ENCODE peak calls at places on chromosomes 1 and 21, in five cellular contexts. N, V, X, Y and I are unnamed samples.

GRCh38 chr1:221162352-221162751 is 283.1 kb downstream of the HLX start:
- DNase-seq in N (no peak), V (no peak), X (no peak), Y (no peak), I (no peak)

GRCh38 chr1:230084408-230085177 is 17.6 kb downstream of the GALNT2 start:
- DNase-seq in N (no peak), V (no peak), X (no peak), Y (peak), I (no peak)

GRCh38 chr21:45618846-45619485 is 24.6 kb upstream of the PCBP3 start:
- DNase-seq in N (peak), V (no peak), X (no peak), Y (no peak), I (no peak)

GRCh38 chr1:85137660-85138059 is 63.2 kb downstream of the SYDE2 start:
- DNase-seq in N (peak), V (no peak), X (no peak), Y (no peak), I (no peak)

GRCh38 chr1:21568006-21568746 is 59.0 kb downstream of the ALPL start:
- DNase-seq in N (no peak), V (no peak), X (no peak), Y (peak), I (no peak)

GRCh38 chr1:65791860-65792670 is 630 bp upstream of the PDE4B start:
- DNase-seq in N (peak), V (no peak), X (no peak), Y (no peak), I (peak)

GRCh38 chr1:110555807-110556470 is 37.0 kb upstream of the KCNA10 start:
- DNase-seq in N (no peak), V (no peak), X (no peak), Y (no peak), I (no peak)

GRCh38 chr21:46146856-46147255 is 8.5 kb downstream of the FTCD start:
- DNase-seq in N (no peak), V (no peak), X (no peak), Y (no peak), I (no peak)

GRCh38 chr1:1135339-1136111 is 19.6 kb upstream of the C1orf159 start:
- DNase-seq in N (no peak), V (no peak), X (no peak), Y (no peak), I (no peak)

GRCh38 chr1:203572134-203572625 is 54.5 kb upstream of the ATP2B4 start:
- DNase-seq in N (no peak), V (no peak), X (no peak), Y (no peak), I (peak)

GRCh38 chr1:226599636-226600238 is 51.2 kb downstream of the STUM start:
- DNase-seq in N (no peak), V (no peak), X (no peak), Y (no peak), I (no peak)

GRCh38 chr1:85495556-85495955 is 30.6 kb upstream of the DDAH1 start:
- DNase-seq in N (peak), V (no peak), X (no peak), Y (peak), I (no peak)

GRCh38 chr1:212162635-212163034 is 122.6 kb upstream of the PPP2R5A start:
- DNase-seq in N (no peak), V (no peak), X (no peak), Y (no peak), I (no peak)

GRCh38 chr1:231638647-231639046 is 12.1 kb downstream of the DISC1 start:
- DNase-seq in N (no peak), V (no peak), X (no peak), Y (no peak), I (no peak)

GRCh38 chr21:15097580-15097979 is 32.8 kb upstream of the NRIP1 start:
- DNase-seq in N (no peak), V (no peak), X (no peak), Y (no peak), I (no peak)

GRCh38 chr1:57061369-57061768 is 95.6 kb upstream of the C8B start:
- DNase-seq in N (no peak), V (no peak), X (no peak), Y (no peak), I (no peak)

GRCh38 chr1:245262876-245263625 is 108.3 kb downstream of the KIF26B start:
- DNase-seq in N (no peak), V (no peak), X (no peak), Y (no peak), I (no peak)

GRCh38 chr1:60989745-60990718 is 92.3 kb upstream of the NFIA start:
- DNase-seq in N (no peak), V (no peak), X (no peak), Y (no peak), I (no peak)

GRCh38 chr1:76867342-76868130 is at the start of gene ST6GALNAC5:
- DNase-seq in N (peak), V (no peak), X (no peak), Y (peak), I (peak)

GRCh38 chr1:209883341-209883971 is 54.6 kb upstream of the SYT14 start:
- DNase-seq in N (no peak), V (no peak), X (no peak), Y (no peak), I (no peak)

GRCh38 chr1:192700834-192701271 is 64.9 kb downstream of the RGS13 start:
- DNase-seq in N (no peak), V (no peak), X (no peak), Y (peak), I (no peak)

GRCh38 chr1:157595356-157595755 is 2.5 kb downstream of the FCRL4 start:
- DNase-seq in N (no peak), V (peak), X (no peak), Y (no peak), I (no peak)

GRCh38 chr1:51086496-51087271 is 15.3 kb upstream of the C1orf185 start:
- DNase-seq in N (no peak), V (no peak), X (no peak), Y (no peak), I (no peak)

GRCh38 chr1:12376236-12377064 is 146.6 kb downstream of the VPS13D start:
- DNase-seq in N (no peak), V (no peak), X (no peak), Y (no peak), I (no peak)

GRCh38 chr1:5161372-5161771 is 507.0 kb downstream of the AJAP1 start:
- DNase-seq in N (no peak), V (peak), X (no peak), Y (no peak), I (no peak)

GRCh38 chr1:237500566-237500965 is 390.2 kb downstream of the ZP4 start:
- DNase-seq in N (no peak), V (no peak), X (no peak), Y (no peak), I (no peak)

GRCh38 chr1:77680173-77680572 is 2.3 kb downstream of the ZZZ3 start:
- DNase-seq in N (no peak), V (no peak), X (no peak), Y (no peak), I (no peak)

GRCh38 chr1:52674497-52675384 is 23.4 kb downstream of the COA7 start:
- DNase-seq in N (no peak), V (peak), X (no peak), Y (peak), I (no peak)

GRCh38 chr1:2229032-2229920 is 1.2 kb downstream of the SKI start:
- DNase-seq in N (peak), V (peak), X (peak), Y (peak), I (no peak)

GRCh38 chr1:244052011-244052727 is 1.1 kb downstream of the ZBTB18 start:
- DNase-seq in N (no peak), V (no peak), X (no peak), Y (no peak), I (no peak)

GRCh38 chr1:58816747-58817221 is 32.9 kb upstream of the JUN start:
- DNase-seq in N (no peak), V (no peak), X (no peak), Y (no peak), I (no peak)

GRCh38 chr1:174352883-174353608 is 94.7 kb upstream of the GPR52 start:
- DNase-seq in N (no peak), V (no peak), X (no peak), Y (no peak), I (no peak)

GRCh38 chr1:245118806-245119205 is 36.0 kb upstream of the KIF26B start:
- DNase-seq in N (peak), V (no peak), X (no peak), Y (no peak), I (no peak)

GRCh38 chr1:176559474-176560390 is 96.8 kb downstream of the PAPPA2 start:
- DNase-seq in N (no peak), V (peak), X (no peak), Y (peak), I (peak)

GRCh38 chr1:114231301-114231700 is 77.6 kb upstream of the SYT6 start:
- DNase-seq in N (no peak), V (no peak), X (no peak), Y (no peak), I (no peak)

GRCh38 chr1:77841574-77841973 is 46.9 kb upstream of the NEXN start:
- DNase-seq in N (no peak), V (no peak), X (no peak), Y (no peak), I (no peak)

GRCh38 chr1:54153548-54154439 is 994 bp upstream of the CDCP2 start:
- DNase-seq in N (no peak), V (no peak), X (no peak), Y (peak), I (no peak)

GRCh38 chr1:221053889-221054288 is 174.6 kb downstream of the HLX start:
- DNase-seq in N (no peak), V (no peak), X (no peak), Y (no peak), I (no peak)

GRCh38 chr1:234559152-234559916 is 50.6 kb downstream of the IRF2BP2 start:
- DNase-seq in N (no peak), V (no peak), X (no peak), Y (no peak), I (no peak)

DNA sequence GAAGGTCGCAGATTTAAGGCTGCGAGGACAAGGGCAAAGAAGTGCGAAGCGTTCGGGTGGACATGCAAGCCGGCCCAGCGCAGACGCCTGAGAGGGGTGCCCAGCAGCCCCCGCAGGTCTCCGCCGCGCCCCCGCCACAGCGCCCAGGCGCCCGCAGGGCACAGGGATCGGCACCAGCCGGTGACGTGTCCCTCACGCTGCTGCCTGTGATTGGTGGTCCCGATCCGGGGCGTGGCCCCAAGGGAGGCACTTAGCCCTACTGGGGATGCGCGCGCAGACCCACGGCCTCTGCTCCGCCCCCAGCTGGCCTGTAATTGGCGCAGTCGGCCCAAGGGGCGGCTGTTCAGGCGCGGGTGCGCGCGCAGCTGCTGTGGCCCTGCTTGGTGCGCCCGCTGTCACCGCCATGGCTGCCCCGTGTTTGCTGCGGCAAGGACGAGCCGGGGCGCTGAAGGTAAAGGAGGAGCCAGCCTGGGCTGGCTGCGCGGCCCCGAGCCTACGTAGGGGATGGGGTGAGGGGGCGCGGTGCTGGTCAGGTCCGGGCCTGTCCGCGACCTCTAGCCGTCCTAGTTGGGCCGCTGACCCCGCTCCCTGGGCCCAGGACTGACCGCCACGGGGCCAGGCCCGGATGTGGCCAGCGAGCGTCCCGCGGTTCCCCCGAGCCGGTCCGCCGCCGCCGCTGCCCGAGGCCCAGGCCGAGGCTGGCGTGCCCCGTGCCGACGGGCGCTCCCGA is at the start of gene NDUFV3:
- DNase-seq in N (peak), V (peak), X (peak), Y (peak), I (peak)
- TF ChIP-seq CTCF in N (peak), V (no peak), X (no peak), Y (no peak), I (no peak)

DNA sequence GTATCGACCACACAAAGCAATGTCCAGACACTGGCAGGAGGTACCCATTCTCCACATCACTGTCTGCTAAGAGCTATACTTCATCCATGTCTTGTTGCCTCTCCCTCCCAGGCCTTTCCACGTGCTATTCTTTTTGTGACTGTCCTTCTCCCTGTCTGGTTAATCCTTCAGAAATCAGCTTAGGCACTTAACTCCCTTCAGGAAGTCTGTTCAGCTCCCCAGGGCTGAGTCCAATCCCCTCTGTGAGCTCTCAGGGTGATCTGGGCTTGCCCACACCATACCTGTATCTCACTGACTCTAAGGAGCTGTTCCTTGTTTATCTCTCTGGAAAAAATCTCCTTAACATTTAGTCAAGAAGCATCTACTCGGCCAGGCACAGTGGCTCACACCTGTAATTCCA is 69.4 kb downstream of the NID1 start:
- DNase-seq in N (no peak), V (no peak), X (no peak), Y (no peak), I (no peak)
- TF ChIP-seq CTCF in N (no peak), V (no peak), X (no peak), Y (no peak), I (no peak)

GRCh38 chr21:35509004-35509704 is 460.1 kb upstream of the RUNX1 start:
- DNase-seq in N (no peak), V (no peak), X (no peak), Y (no peak), I (no peak)

GRCh38 chr21:35510294-35510693 is 461.2 kb upstream of the RUNX1 start:
- DNase-seq in N (no peak), V (no peak), X (no peak), Y (peak), I (no peak)

GRCh38 chr21:35506352-35506751 is 457.2 kb upstream of the RUNX1 start:
- DNase-seq in N (no peak), V (no peak), X (no peak), Y (no peak), I (no peak)

GRCh38 chr21:35511298-35512162 is 462.4 kb upstream of the RUNX1 start:
- DNase-seq in N (no peak), V (no peak), X (no peak), Y (peak), I (no peak)

DNA sequence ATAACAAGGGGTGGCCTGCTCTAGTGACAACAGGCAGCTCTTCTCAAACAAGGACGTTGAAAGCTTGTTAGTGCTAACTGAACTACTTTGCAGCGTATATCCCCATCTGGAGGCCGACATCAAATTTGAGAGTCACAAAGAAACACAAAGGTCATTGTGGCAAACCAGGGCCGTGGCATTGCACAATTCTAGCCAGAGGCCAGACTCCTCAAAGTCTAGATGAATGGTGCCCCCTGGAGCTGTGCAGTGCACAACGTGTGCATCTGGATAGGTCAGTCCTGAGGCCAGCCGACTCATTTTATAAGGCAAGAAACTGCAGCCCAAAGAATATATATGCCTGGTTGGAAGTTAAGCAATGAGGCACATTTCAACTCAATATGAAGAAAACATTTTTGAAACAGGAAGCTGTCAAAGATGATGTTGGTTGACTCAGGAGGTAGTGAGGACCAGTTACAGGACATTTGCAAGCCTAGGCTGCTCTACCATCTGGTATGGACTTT is 459.3 kb upstream of the RUNX1 start:
- DNase-seq in N (peak), V (peak), X (no peak), Y (no peak), I (peak)
- TF ChIP-seq CTCF in N (peak), V (peak), X (no peak), Y (no peak), I (peak)

GRCh38 chr1:20216574-20216973 is 30.3 kb upstream of the PLA2G2C start:
- DNase-seq in N (no peak), V (peak), X (no peak), Y (no peak), I (no peak)
- TF ChIP-seq CTCF in N (peak), V (peak), X (no peak), Y (peak), I (peak)

GRCh38 chr1:87588445-87588844 is 259.8 kb downstream of the LMO4 start:
- DNase-seq in N (no peak), V (no peak), X (no peak), Y (no peak), I (no peak)
- TF ChIP-seq CTCF in N (no peak), V (no peak), X (no peak), Y (no peak), I (no peak)

GRCh38 chr1:182391028-182391361 is 595 bp downstream of the GLUL start:
- DNase-seq in N (no peak), V (no peak), X (no peak), Y (no peak), I (no peak)
- TF ChIP-seq CTCF in N (peak), V (no peak), X (no peak), Y (no peak), I (peak)